ENCODE peak calls at places on chromosomes 1 and 21, in four cellular contexts. O, F, S and E are unnamed samples.

GRCh38 chr1:185156321-185156853 is 366 bp downstream of the TRMT1L start:
- DNase-seq in O (no peak), S (no peak), F (no peak), E (no peak)

GRCh38 chr1:16375521-16376359 is 8.7 kb downstream of the SZRD1 start:
- DNase-seq in F (no peak), S (peak; percentile 23), O (no peak), E (no peak)

GRCh38 chr21:43598416-43599120 is 60.7 kb downstream of the HSF2BP start:
- DNase-seq in F (no peak), O (no peak), S (peak; percentile 42), E (no peak)

GRCh38 chr1:153792631-153793041 is 17.4 kb downstream of the SLC27A3 start:
- DNase-seq in O (no peak), S (no peak), F (no peak), E (no peak)

GRCh38 chr1:174788981-174789380 is 210.8 kb upstream of the CACYBP start:
- DNase-seq in O (no peak), F (no peak), S (peak; percentile 67), E (no peak)

GRCh38 chr1:87916965-87917364 is 588.3 kb downstream of the LMO4 start:
- DNase-seq in F (no peak), O (no peak), S (no peak), E (no peak)

GRCh38 chr1:6498576-6499111 is 7.2 kb upstream of the PLEKHG5 start:
- DNase-seq in S (no peak), F (no peak), O (no peak), E (no peak)

GRCh38 chr1:93874025-93874651 is 4.9 kb downstream of the DNTTIP2 start:
- DNase-seq in S (peak; percentile 84), F (no peak), O (no peak), E (no peak)

GRCh38 chr1:58999676-59000075 is 215.8 kb upstream of the JUN start:
- DNase-seq in S (no peak), O (no peak), F (no peak), E (no peak)

GRCh38 chr1:234862944-234863515 is 253.1 kb upstream of the IRF2BP2 start:
- DNase-seq in S (no peak), F (no peak), O (no peak), E (peak; percentile 65)

GRCh38 chr1:23913212-23913880 is at the start of gene CNR2:
- DNase-seq in S (no peak), O (peak; percentile 28), F (no peak), E (no peak)